ENCODE peak calls at places on chromosomes 5 and 9, in eight cellular contexts. F, I, W, T, R, B, L and U are unnamed samples.

GRCh38 chr5:174590820-174591219 is 133.6 kb upstream of the MSX2 start:
- DNase-seq in F (no peak), I (no peak), W (no peak), T (no peak), R (no peak), B (no peak), L (no peak), U (no peak)

GRCh38 chr9:126915281-126915816 is 767 bp downstream of the RALGPS1 start:
- DNase-seq in F (no peak), I (peak), W (peak), T (peak), R (peak), B (no peak), L (peak), U (no peak)

GRCh38 chr5:127887282-127887681 is 184.1 kb downstream of the CCDC192 start:
- DNase-seq in F (no peak), I (no peak), W (no peak), T (no peak), R (no peak), B (no peak), L (no peak), U (no peak)

GRCh38 chr5:143355710-143356109 is 47.8 kb downstream of the NR3C1 start:
- DNase-seq in F (peak), I (peak), W (peak), T (peak), R (peak), B (peak), L (peak), U (no peak)

GRCh38 chr9:126151671-126152050 is 175.0 kb upstream of the MVB12B start:
- DNase-seq in F (no peak), I (no peak), W (no peak), T (no peak), R (no peak), B (no peak), L (no peak), U (no peak)

GRCh38 chr5:35183243-35183955 is 46.9 kb downstream of the PRLR start:
- DNase-seq in F (peak), I (no peak), W (peak), T (peak), R (no peak), B (peak), L (peak), U (no peak)

GRCh38 chr9:122179690-122180074 is 20.0 kb downstream of the MORN5 start:
- DNase-seq in F (no peak), I (no peak), W (peak), T (no peak), R (no peak), B (peak), L (no peak), U (no peak)

GRCh38 chr9:77158772-77159513 is 18.4 kb upstream of the VPS13A start:
- DNase-seq in F (peak), I (no peak), W (no peak), T (no peak), R (no peak), B (peak), L (no peak), U (no peak)

DNA sequence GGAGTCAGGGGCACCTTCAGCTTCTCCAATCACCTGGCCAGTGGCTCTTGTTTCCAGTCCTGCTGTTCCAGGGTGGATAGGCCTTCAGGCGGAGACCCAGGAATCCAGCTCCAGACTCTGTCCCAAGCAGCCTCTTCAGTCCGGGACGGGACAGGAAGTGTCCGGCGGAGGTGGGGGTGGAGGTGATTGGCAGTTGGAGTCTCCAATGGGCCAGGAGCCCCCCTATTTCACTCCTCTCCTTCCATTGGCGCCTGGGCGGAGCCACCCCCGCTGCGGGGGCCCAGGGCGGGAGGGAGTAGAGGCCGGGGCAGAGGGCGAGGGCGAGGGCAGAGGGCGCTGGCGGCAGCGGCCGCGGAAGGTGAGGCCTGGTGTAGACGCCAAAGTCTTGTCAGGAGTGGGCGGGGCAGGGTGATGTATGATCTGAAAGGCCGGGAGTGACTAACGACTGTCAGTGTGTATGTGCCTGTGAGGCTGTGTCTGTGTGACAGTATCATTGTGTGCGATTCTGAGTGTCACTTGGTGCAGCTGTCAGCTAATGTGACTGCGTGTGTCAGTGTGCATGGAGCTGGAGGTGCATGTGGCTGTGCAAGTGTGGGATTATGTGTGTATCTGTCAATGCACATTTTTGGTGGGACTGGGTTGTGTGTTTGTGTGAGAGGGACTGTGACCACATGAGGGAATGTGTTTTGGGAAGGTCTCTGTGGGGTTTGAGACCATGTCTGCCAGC is at the start of gene IL11RA:
- DNase-seq in F (peak), I (peak), W (no peak), T (peak), R (no peak), B (peak), L (peak), U (no peak)
- TF ChIP-seq CTCF in F (no peak), I (no peak), W (no peak), T (no peak), R (no peak), B (no peak), L (no peak), U (no peak)

GRCh38 chr9:137071282-137071681 is 925 bp upstream of the SAPCD2 start:
- DNase-seq in F (no peak), I (no peak), W (no peak), T (no peak), R (no peak), B (no peak), L (no peak), U (no peak)

GRCh38 chr9:137068539-137069507 is 1.5 kb downstream of the SAPCD2 start:
- DNase-seq in F (no peak), I (no peak), W (peak), T (no peak), R (no peak), B (no peak), L (no peak), U (no peak)

GRCh38 chr9:137070201-137070905 is at the start of gene SAPCD2:
- DNase-seq in F (peak), I (peak), W (peak), T (peak), R (peak), B (peak), L (peak), U (peak)

GRCh38 chr9:137069508-137070071 is 767 bp downstream of the SAPCD2 start:
- DNase-seq in F (no peak), I (no peak), W (peak), T (no peak), R (no peak), B (no peak), L (no peak), U (no peak)

GRCh38 chr9:137070906-137071275 is 534 bp upstream of the SAPCD2 start:
- DNase-seq in F (no peak), I (no peak), W (peak), T (no peak), R (no peak), B (no peak), L (no peak), U (no peak)
- TF ChIP-seq CTCF in F (peak), I (no peak), W (no peak), T (peak), R (no peak), B (no peak), L (no peak), U (no peak)

GRCh38 chr9:133375116-133375723 is 640 bp downstream of the SURF4 start:
- DNase-seq in F (peak), I (no peak), W (peak), T (peak), R (no peak), B (peak), L (peak), U (no peak)
- TF ChIP-seq CTCF in F (no peak), I (no peak), W (no peak), T (no peak), R (no peak), B (peak), L (no peak), U (no peak)

DNA sequence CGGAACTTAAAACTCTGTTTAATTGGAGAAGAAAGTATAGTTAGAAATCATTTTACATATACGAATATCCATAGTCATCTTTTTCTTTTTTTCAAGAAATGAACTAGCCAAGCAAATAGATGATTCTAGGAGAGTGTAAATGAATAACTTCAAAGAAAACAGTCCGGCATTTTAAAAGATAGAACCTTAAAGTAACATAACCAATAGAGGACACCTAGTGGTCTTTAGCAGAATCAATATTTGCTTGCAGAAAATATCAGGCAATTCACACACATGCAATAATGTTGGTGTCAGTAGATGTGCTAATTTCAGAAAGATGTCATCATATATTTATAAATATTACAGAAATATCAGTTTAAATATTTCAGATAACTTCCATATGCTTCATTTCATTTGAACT is 57.1 kb downstream of the HCN1 start:
- DNase-seq in F (no peak), I (no peak), W (peak), T (no peak), R (no peak), B (no peak), L (no peak), U (no peak)
- TF ChIP-seq CTCF in F (no peak), I (no peak), W (peak), T (no peak), R (no peak), B (peak), L (no peak), U (no peak)

GRCh38 chr5:32852535-32852934 is 141.4 kb downstream of the NPR3 start:
- DNase-seq in F (peak), I (no peak), W (peak), T (peak), R (no peak), B (peak), L (peak), U (no peak)
- TF ChIP-seq CTCF in F (peak), I (no peak), W (peak), T (peak), R (no peak), B (peak), L (peak), U (peak)

DNA sequence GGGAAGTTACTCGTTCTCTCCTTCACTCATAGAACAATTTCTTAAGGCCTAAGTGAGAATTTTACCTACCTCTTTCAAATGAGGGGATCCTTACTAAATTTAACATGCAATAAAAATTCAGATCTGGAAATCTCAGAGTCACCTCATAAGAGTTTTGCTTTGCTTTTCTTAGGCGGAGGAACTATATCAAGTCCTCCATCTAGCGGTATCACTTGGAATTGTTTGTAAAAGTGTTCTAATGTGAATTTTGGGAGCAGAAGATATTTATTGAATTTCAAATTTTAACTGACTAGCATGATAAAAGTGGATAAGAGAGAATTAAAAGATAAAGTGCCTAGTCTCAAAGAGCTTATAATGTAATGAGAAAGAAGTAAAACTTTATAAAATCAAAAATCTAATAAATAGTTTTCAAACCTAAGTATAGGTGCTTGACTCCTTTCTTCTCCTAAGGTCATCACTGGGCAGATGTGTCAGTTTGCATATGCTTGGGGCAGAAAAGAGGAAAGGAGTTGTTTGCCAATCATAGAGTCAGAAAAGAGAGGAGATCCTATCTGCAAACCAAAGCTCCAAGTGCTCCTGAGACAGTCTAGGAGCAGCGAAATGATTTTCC is 145.7 kb upstream of the DAB2 start:
- DNase-seq in F (peak), I (no peak), W (peak), T (no peak), R (no peak), B (peak), L (no peak), U (no peak)
- TF ChIP-seq CTCF in F (peak), I (peak), W (peak), T (peak), R (peak), B (peak), L (peak), U (peak)

GRCh38 chr5:171152382-171152781 is 156.7 kb upstream of the TLX3 start:
- DNase-seq in F (peak), I (no peak), W (peak), T (no peak), R (no peak), B (peak), L (no peak), U (no peak)
- TF ChIP-seq CTCF in F (peak), I (no peak), W (no peak), T (no peak), R (no peak), B (peak), L (no peak), U (no peak)

GRCh38 chr9:31894008-31894407 is 490.4 kb upstream of the ACO1 start:
- DNase-seq in F (no peak), I (no peak), W (no peak), T (no peak), R (no peak), B (no peak), L (no peak), U (no peak)
- TF ChIP-seq CTCF in F (no peak), I (no peak), W (no peak), T (no peak), R (no peak), B (no peak), L (no peak), U (no peak)

GRCh38 chr9:130999265-130999623 is 9.7 kb upstream of the LAMC3 start:
- DNase-seq in F (no peak), I (no peak), W (no peak), T (no peak), R (no peak), B (no peak), L (no peak), U (no peak)

GRCh38 chr9:130996672-130997394 is 12.1 kb upstream of the LAMC3 start:
- DNase-seq in F (no peak), I (no peak), W (no peak), T (no peak), R (no peak), B (no peak), L (no peak), U (no peak)

GRCh38 chr9:130997395-130997684 is 11.6 kb upstream of the LAMC3 start:
- DNase-seq in F (no peak), I (no peak), W (no peak), T (no peak), R (no peak), B (no peak), L (no peak), U (no peak)

GRCh38 chr9:130998596-130999264 is 10.2 kb upstream of the LAMC3 start:
- DNase-seq in F (no peak), I (no peak), W (no peak), T (no peak), R (no peak), B (no peak), L (no peak), U (no peak)

DNA sequence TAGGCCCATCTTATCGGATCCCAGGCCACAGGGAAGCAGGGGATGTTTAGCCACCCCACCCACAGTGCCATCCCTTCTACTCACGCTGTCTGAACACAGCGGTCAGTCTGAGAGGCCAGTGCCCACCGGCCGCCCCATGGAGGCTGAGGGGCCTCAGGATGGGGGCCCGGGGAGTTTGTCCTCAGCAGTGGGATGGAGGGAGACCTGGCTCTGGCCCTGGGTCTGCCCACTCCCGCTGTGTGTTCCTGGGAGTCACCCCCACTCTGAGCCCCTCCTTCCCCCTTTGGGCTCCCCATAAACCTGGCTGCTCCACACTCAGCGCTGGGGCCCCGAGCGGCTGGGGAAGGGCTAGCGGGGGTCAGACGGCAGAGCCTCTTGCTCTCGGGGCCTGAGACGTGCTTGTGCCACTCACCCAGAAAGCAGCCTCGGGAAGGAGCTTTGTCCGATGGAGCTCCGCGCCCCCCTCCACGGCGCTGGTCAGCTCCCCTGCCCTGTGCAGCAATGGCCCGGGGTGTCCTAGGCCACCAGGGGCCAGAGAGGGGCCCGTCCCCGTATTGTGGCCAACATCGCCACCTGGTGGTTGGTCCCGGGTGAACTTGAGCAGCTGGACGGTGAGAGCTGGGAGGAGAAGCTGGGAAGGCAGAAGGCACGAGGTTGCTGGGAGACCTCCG is 10.9 kb upstream of the LAMC3 start:
- DNase-seq in F (peak), I (no peak), W (peak), T (peak), R (no peak), B (peak), L (peak), U (no peak)
- TF ChIP-seq CTCF in F (peak), I (no peak), W (peak), T (peak), R (no peak), B (peak), L (peak), U (no peak)